ENCODE peak calls at places on chromosome X, in five cellular contexts. L is endothelial cell, Q is fibroblast of the aortic adventitia, H is SW480, Z is astrocyte of the cerebellum. R is an unnamed sample.

GRCh38 chrX:153765138-153766079 is 1.4 kb downstream of the PLXNB3 start:
- DNase-seq in H (peak; percentile 47), Q (no peak), L (peak; percentile 45), Z (no peak), R (no peak)

GRCh38 chrX:117957128-117957527 is 159.5 kb downstream of the KLHL13 start:
- DNase-seq in Q (no peak), H (no peak), L (no peak), Z (peak; percentile 5), R (no peak)

GRCh38 chrX:43581888-43582539 is 74.1 kb upstream of the MAOA start:
- DNase-seq in H (no peak), Q (no peak), L (no peak), Z (no peak), R (no peak)

GRCh38 chrX:154325541-154325940 is 29.9 kb downstream of the TKTL1 start:
- DNase-seq in Q (peak; percentile 40), Z (peak; percentile 42), L (no peak), H (no peak), R (no peak)

GRCh38 chrX:66654411-66654810 is 15.5 kb upstream of the EDA2R start:
- DNase-seq in H (no peak), Q (no peak), Z (no peak), L (no peak), R (no peak)

GRCh38 chrX:102517331-102517730 is 792 bp upstream of the TMSB15A start:
- DNase-seq in Q (peak; percentile 34), L (no peak), H (peak; percentile 40), Z (no peak), R (no peak)

GRCh38 chrX:115563633-115564182 is 2.7 kb downstream of the PLS3 start:
- DNase-seq in Q (peak; percentile 36), H (peak; percentile 3), Z (no peak), L (no peak), R (no peak)

GRCh38 chrX:105564536-105564935 is 257.8 kb upstream of the NRK start:
- DNase-seq in Q (peak; percentile 70), L (no peak), H (peak; percentile 82), Z (peak; percentile 89), R (no peak)

GRCh38 chrX:21853578-21853977 is 2.2 kb upstream of the YY2 start:
- DNase-seq in Q (no peak), Z (no peak), L (no peak), H (no peak), R (no peak)

GRCh38 chrX:154013614-154014360 is 5.9 kb downstream of the IRAK1 start:
- DNase-seq in L (peak; percentile 43), Q (peak; percentile 43), H (no peak), Z (no peak), R (peak; percentile 30)

GRCh38 chrX:30735839-30736238 is 82.6 kb downstream of the GK start:
- DNase-seq in Q (peak; percentile 59), H (peak; percentile 70), Z (peak; percentile 40), L (peak; percentile 59), R (peak; percentile 66)

GRCh38 chrX:39907964-39908616 is 189.7 kb downstream of the BCOR start:
- DNase-seq in Q (peak; percentile 89), H (peak; percentile 91), L (no peak), Z (peak; percentile 75), R (no peak)

R was measured in activated T-helper 2 cell treated with anti-CD3 and anti-CD28 coated beads, Interferon-gamma antibody, Interleukin-2, Interleukin-4, amounts not matched to agents 10 μg/mL and 5 μg/mL and 100 μg/mL, durations not matched to agents 14 hours and 24 hours and 36 hours.